ENCODE peak calls at places on chromosomes 6 and 20, in five cellular contexts. X, Y, A, S and E are unnamed samples.

GRCh38 chr6:37489697-37490336 is 9.9 kb downstream of the CCDC167 start:
- DNase-seq in A (no peak), S (peak), Y (peak), X (no peak), E (no peak)

GRCh38 chr6:91669154-91669903 is 1082.5 kb upstream of the MAP3K7 start:
- DNase-seq in Y (no peak), A (no peak), S (no peak), X (no peak), E (no peak)

GRCh38 chr6:149453597-149454340 is 31.0 kb downstream of the ZC3H12D start:
- DNase-seq in A (no peak), X (no peak), S (no peak), Y (no peak), E (no peak)

GRCh38 chr6:16751251-16751946 is 9.9 kb downstream of the ATXN1 start:
- DNase-seq in X (no peak), Y (no peak), A (no peak), S (no peak), E (no peak)

GRCh38 chr6:96152114-96152708 is 136.4 kb downstream of the FUT9 start:
- DNase-seq in S (no peak), X (no peak), Y (no peak), A (no peak), E (no peak)

GRCh38 chr20:59469266-59470252 is 134.8 kb upstream of the PHACTR3 start:
- DNase-seq in X (no peak), Y (no peak), S (no peak), A (no peak), E (no peak)

GRCh38 chr6:57089687-57090457 is at the start of gene ZNF451:
- DNase-seq in X (peak), A (peak), Y (peak), S (peak), E (peak)

GRCh38 chr6:120873125-120873865 is 461.0 kb downstream of the TBC1D32 start:
- DNase-seq in A (no peak), X (no peak), Y (no peak), S (no peak), E (no peak)

GRCh38 chr6:112054001-112054400 is at the start of gene CCN6:
- DNase-seq in A (no peak), Y (no peak), S (no peak), X (no peak), E (no peak)

GRCh38 chr6:79005024-79005423 is 73.0 kb downstream of the PHIP start:
- DNase-seq in A (no peak), Y (no peak), S (no peak), X (no peak), E (no peak)